ENCODE peak calls at places on chromosomes 3 and 15, in ten cellular contexts. T is A172; X is RWPE1; R is stimulated activated CD8-positive, alpha-beta memory T cell treated with anti-CD3 and anti-CD28 coated beads, Interleukin-7, amount 100 ng/mL, for 1 hour; E is Right ventricle myocardium superior; A is GM12865; G is astrocyte of the spinal cord; V is activated gamma-delta T cell treated with Interleukin-2 at 50 U/mL for 16 hours; H is fibroblast of mammary gland; K is RPMI8226. I is an unnamed sample.

GRCh38 chr3:71524688-71525087 is 58.8 kb downstream of the FOXP1 start:
- DNase-seq in A (no peak), V (no peak), K (no peak), X (no peak), T (no peak), G (no peak), R (no peak), E (no peak), H (no peak), I (no peak)

GRCh38 chr3:14261229-14261628 is 82.6 kb downstream of the LSM3 start:
- DNase-seq in H (peak), V (peak), T (peak), G (peak), E (peak), A (peak), K (peak), X (peak), R (peak), I (peak)

GRCh38 chr3:184635126-184635525 is 73.5 kb downstream of the EPHB3 start:
- DNase-seq in R (no peak), V (no peak), T (peak), G (no peak), K (peak), X (no peak), H (no peak), E (peak), A (no peak), I (no peak)

GRCh38 chr3:39809181-39809994 is at the start of gene MYRIP:
- DNase-seq in R (no peak), G (no peak), H (no peak), A (peak), V (no peak), E (peak), K (peak), X (peak), T (no peak), I (no peak)

GRCh38 chr3:171650193-171650592 is 160.1 kb downstream of the PLD1 start:
- DNase-seq in K (no peak), G (no peak), A (no peak), E (no peak), R (no peak), H (no peak), T (no peak), X (no peak), V (no peak), I (no peak)

GRCh38 chr3:185250653-185251052 is 3.2 kb downstream of the EHHADH start:
- DNase-seq in G (no peak), V (no peak), A (no peak), E (no peak), X (no peak), K (no peak), T (no peak), R (no peak), H (no peak), I (no peak)

GRCh38 chr3:11136871-11137626 is 17.2 kb upstream of the HRH1 start:
- DNase-seq in X (peak), G (peak), R (no peak), V (no peak), H (peak), E (no peak), A (no peak), K (peak), T (peak), I (no peak)

GRCh38 chr3:154818676-154819255 is 261.4 kb upstream of the MME start:
- DNase-seq in E (no peak), R (no peak), H (no peak), T (no peak), X (no peak), A (no peak), V (no peak), K (no peak), G (no peak), I (no peak)

GRCh38 chr3:179446501-179446900 is 4.8 kb downstream of the GNB4 start:
- DNase-seq in V (no peak), T (peak), H (peak), R (no peak), A (peak), E (no peak), X (no peak), K (peak), G (peak), I (no peak)

GRCh38 chr3:39299279-39299678 is 19.4 kb upstream of the CX3CR1 start:
- DNase-seq in R (no peak), T (no peak), A (no peak), E (no peak), V (no peak), G (no peak), H (no peak), K (no peak), X (no peak), I (no peak)

GRCh38 chr3:110946810-110947209 is 124.8 kb upstream of the NECTIN3 start:
- DNase-seq in X (no peak), K (no peak), H (no peak), T (no peak), A (no peak), G (peak), R (no peak), V (no peak), E (no peak), I (no peak)

GRCh38 chr3:7546219-7546618 is 685.3 kb downstream of the GRM7 start:
- DNase-seq in K (no peak), V (no peak), R (no peak), G (peak), H (peak), A (no peak), X (no peak), E (no peak), T (no peak), I (no peak)

GRCh38 chr3:55607844-55608243 is 120.7 kb upstream of the WNT5A start:
- DNase-seq in V (no peak), E (no peak), X (no peak), R (no peak), H (no peak), G (no peak), T (no peak), K (no peak), A (peak), I (no peak)

GRCh38 chr15:100863406-100864198 is 16.0 kb upstream of the ALDH1A3 start:
- DNase-seq in R (no peak), T (no peak), H (peak), V (no peak), E (peak), K (no peak), A (no peak), G (no peak), X (no peak), I (no peak)

GRCh38 chr3:34005886-34006285 is 207.5 kb downstream of the PDCD6IP start:
- DNase-seq in H (peak), G (peak), X (no peak), V (no peak), A (no peak), T (peak), E (no peak), K (no peak), R (no peak), I (no peak)